ENCODE peak calls at places on chromosomes 16 and 17, in seven cellular contexts. One of them, this sample, is unnamed.

GRCh38 chr16:74101390-74101789 is 195.2 kb upstream of the PSMD7 start:
- DNase-seq in ovary: no peak
- DNase-seq in uterus: no peak
- DNase-seq in GM23248: no peak
- DNase-seq in caudate nucleus: no peak
- DNase-seq in WERI-Rb-1: no peak
- DNase-seq in GM23338: no peak
- DNase-seq in this sample: no peak

GRCh38 chr16:78606572-78606971 is 507.1 kb downstream of the WWOX start:
- DNase-seq in caudate nucleus: no peak
- DNase-seq in uterus: no peak
- DNase-seq in WERI-Rb-1: no peak
- DNase-seq in GM23248: no peak
- DNase-seq in GM23338: peak
- DNase-seq in ovary: no peak
- DNase-seq in this sample: no peak

GRCh38 chr16:82379601-82380000 is 209.6 kb upstream of the MPHOSPH6 start:
- DNase-seq in GM23338: no peak
- DNase-seq in GM23248: no peak
- DNase-seq in ovary: no peak
- DNase-seq in caudate nucleus: no peak
- DNase-seq in uterus: no peak
- DNase-seq in WERI-Rb-1: peak
- DNase-seq in this sample: no peak

GRCh38 chr16:79334127-79334526 is 266.4 kb downstream of the MAF start:
- DNase-seq in GM23338: peak
- DNase-seq in GM23248: no peak
- DNase-seq in WERI-Rb-1: peak
- DNase-seq in caudate nucleus: no peak
- DNase-seq in ovary: no peak
- DNase-seq in uterus: no peak
- DNase-seq in this sample: peak

GRCh38 chr16:57781741-57782606 is 20.3 kb downstream of the KIFC3 start:
- DNase-seq in uterus: no peak
- DNase-seq in ovary: no peak
- DNase-seq in GM23248: peak
- DNase-seq in GM23338: no peak
- DNase-seq in WERI-Rb-1: no peak
- DNase-seq in caudate nucleus: no peak
- DNase-seq in this sample: no peak

GRCh38 chr17:37774508-37774907 is 29.6 kb upstream of the HNF1B start:
- DNase-seq in ovary: no peak
- DNase-seq in WERI-Rb-1: no peak
- DNase-seq in caudate nucleus: no peak
- DNase-seq in GM23248: no peak
- DNase-seq in GM23338: no peak
- DNase-seq in uterus: no peak
- DNase-seq in this sample: no peak

GRCh38 chr16:83356266-83356665 is 451.5 kb upstream of the HSBP1 start:
- DNase-seq in caudate nucleus: no peak
- DNase-seq in uterus: no peak
- DNase-seq in GM23248: peak
- DNase-seq in GM23338: peak
- DNase-seq in WERI-Rb-1: peak
- DNase-seq in ovary: no peak
- DNase-seq in this sample: peak

GRCh38 chr16:81457326-81458133 is 12.9 kb downstream of the CMIP start:
- DNase-seq in GM23338: no peak
- DNase-seq in ovary: no peak
- DNase-seq in WERI-Rb-1: no peak
- DNase-seq in uterus: no peak
- DNase-seq in caudate nucleus: no peak
- DNase-seq in GM23248: peak
- DNase-seq in this sample: peak

GRCh38 chr16:6149031-6149430 is 1051.4 kb upstream of the EEF2KMT start:
- DNase-seq in GM23248: no peak
- DNase-seq in uterus: no peak
- DNase-seq in caudate nucleus: no peak
- DNase-seq in GM23338: no peak
- DNase-seq in WERI-Rb-1: no peak
- DNase-seq in ovary: no peak
- DNase-seq in this sample: no peak

GRCh38 chr16:80954985-80955384 is 51.7 kb downstream of the CMC2 start:
- DNase-seq in WERI-Rb-1: no peak
- DNase-seq in ovary: no peak
- DNase-seq in uterus: no peak
- DNase-seq in GM23338: no peak
- DNase-seq in caudate nucleus: no peak
- DNase-seq in GM23248: no peak
- DNase-seq in this sample: no peak

GRCh38 chr17:42076797-42077559 is 21.3 kb downstream of the ZNF385C start:
- DNase-seq in caudate nucleus: no peak
- DNase-seq in GM23248: no peak
- DNase-seq in uterus: no peak
- DNase-seq in GM23338: no peak
- DNase-seq in ovary: no peak
- DNase-seq in WERI-Rb-1: no peak
- DNase-seq in this sample: no peak

GRCh38 chr16:35689764-35690163 is 2230.4 kb downstream of the TP53TG3F start:
- DNase-seq in GM23338: no peak
- DNase-seq in caudate nucleus: no peak
- DNase-seq in GM23248: no peak
- DNase-seq in ovary: no peak
- DNase-seq in WERI-Rb-1: no peak
- DNase-seq in uterus: no peak
- DNase-seq in this sample: no peak

GRCh38 chr17:47254403-47254943 is 846 bp downstream of the ITGB3 start:
- DNase-seq in GM23248: peak
- DNase-seq in caudate nucleus: no peak
- DNase-seq in uterus: no peak
- DNase-seq in ovary: no peak
- DNase-seq in GM23338: peak
- DNase-seq in WERI-Rb-1: no peak
- DNase-seq in this sample: peak

GRCh38 chr16:35631261-35631945 is 2172.0 kb downstream of the TP53TG3F start:
- DNase-seq in GM23338: no peak
- DNase-seq in ovary: no peak
- DNase-seq in WERI-Rb-1: no peak
- DNase-seq in GM23248: no peak
- DNase-seq in caudate nucleus: no peak
- DNase-seq in uterus: no peak
- DNase-seq in this sample: no peak

GRCh38 chr16:84818133-84818532 is 1.7 kb upstream of the CRISPLD2 start:
- DNase-seq in WERI-Rb-1: no peak
- DNase-seq in GM23338: no peak
- DNase-seq in uterus: no peak
- DNase-seq in caudate nucleus: no peak
- DNase-seq in GM23248: no peak
- DNase-seq in ovary: peak
- DNase-seq in this sample: no peak

GRCh38 chr17:42163113-42163512 is 8.3 kb upstream of the RAB5C start:
- DNase-seq in caudate nucleus: no peak
- DNase-seq in GM23248: no peak
- DNase-seq in ovary: no peak
- DNase-seq in GM23338: peak
- DNase-seq in uterus: no peak
- DNase-seq in WERI-Rb-1: peak
- DNase-seq in this sample: peak

GRCh38 chr16:52569296-52569695 is 22.4 kb upstream of the TOX3 start:
- DNase-seq in GM23248: no peak
- DNase-seq in GM23338: no peak
- DNase-seq in caudate nucleus: no peak
- DNase-seq in ovary: no peak
- DNase-seq in WERI-Rb-1: no peak
- DNase-seq in uterus: no peak
- DNase-seq in this sample: no peak

GRCh38 chr17:6710317-6710716 is 2.9 kb downstream of the SLC13A5 start:
- DNase-seq in GM23338: no peak
- DNase-seq in GM23248: no peak
- DNase-seq in uterus: no peak
- DNase-seq in caudate nucleus: no peak
- DNase-seq in WERI-Rb-1: no peak
- DNase-seq in ovary: no peak
- DNase-seq in this sample: peak

GRCh38 chr16:30065943-30066881 is 652 bp downstream of the ALDOA start:
- DNase-seq in uterus: no peak
- DNase-seq in WERI-Rb-1: peak
- DNase-seq in GM23338: peak
- DNase-seq in ovary: no peak
- DNase-seq in GM23248: peak
- DNase-seq in caudate nucleus: no peak
- DNase-seq in this sample: no peak

GRCh38 chr17:1783834-1784611 is 22.2 kb downstream of the SERPINF1 start:
- DNase-seq in GM23248: peak
- DNase-seq in caudate nucleus: no peak
- DNase-seq in GM23338: peak
- DNase-seq in ovary: peak
- DNase-seq in WERI-Rb-1: no peak
- DNase-seq in uterus: peak
- DNase-seq in this sample: peak

GRCh38 chr17:57534863-57535651 is 210.0 kb downstream of the CCDC182 start:
- DNase-seq in GM23338: no peak
- DNase-seq in GM23248: no peak
- DNase-seq in uterus: no peak
- DNase-seq in WERI-Rb-1: peak
- DNase-seq in ovary: peak
- DNase-seq in caudate nucleus: no peak
- DNase-seq in this sample: no peak

GRCh38 chr16:56861092-56861610 is 3.9 kb upstream of the SLC12A3 start:
- DNase-seq in ovary: no peak
- DNase-seq in caudate nucleus: no peak
- DNase-seq in GM23338: no peak
- DNase-seq in uterus: no peak
- DNase-seq in GM23248: no peak
- DNase-seq in WERI-Rb-1: peak
- DNase-seq in this sample: peak

GRCh38 chr16:56662357-56663354 is 4.9 kb downstream of the MT1F start:
- DNase-seq in GM23248: no peak
- DNase-seq in uterus: no peak
- DNase-seq in ovary: no peak
- DNase-seq in GM23338: peak
- DNase-seq in caudate nucleus: no peak
- DNase-seq in WERI-Rb-1: no peak
- DNase-seq in this sample: peak

GRCh38 chr17:3978421-3979275 is 14.4 kb upstream of the ATP2A3 start:
- DNase-seq in WERI-Rb-1: no peak
- DNase-seq in GM23338: no peak
- DNase-seq in GM23248: no peak
- DNase-seq in caudate nucleus: no peak
- DNase-seq in ovary: no peak
- DNase-seq in uterus: no peak
- DNase-seq in this sample: no peak

GRCh38 chr16:19297454-19297853 is 11.9 kb downstream of the CLEC19A start:
- DNase-seq in GM23338: no peak
- DNase-seq in ovary: no peak
- DNase-seq in WERI-Rb-1: no peak
- DNase-seq in uterus: no peak
- DNase-seq in GM23248: no peak
- DNase-seq in caudate nucleus: no peak
- DNase-seq in this sample: no peak

GRCh38 chr17:12406623-12407228 is 259.0 kb upstream of the MYOCD start:
- DNase-seq in GM23338: no peak
- DNase-seq in ovary: no peak
- DNase-seq in caudate nucleus: no peak
- DNase-seq in WERI-Rb-1: no peak
- DNase-seq in uterus: no peak
- DNase-seq in GM23248: peak
- DNase-seq in this sample: peak

GRCh38 chr16:21643787-21644186 is 8.6 kb downstream of the IGSF6 start:
- DNase-seq in GM23248: no peak
- DNase-seq in caudate nucleus: no peak
- DNase-seq in GM23338: no peak
- DNase-seq in uterus: no peak
- DNase-seq in WERI-Rb-1: no peak
- DNase-seq in ovary: no peak
- DNase-seq in this sample: no peak
- H3K27ac ChIP-seq in GM23248: no peak
- H3K27ac ChIP-seq in caudate nucleus: no peak
- H3K27ac ChIP-seq in GM23338: no peak
- H3K27ac ChIP-seq in uterus: no peak
- H3K27ac ChIP-seq in WERI-Rb-1: no peak
- H3K27ac ChIP-seq in ovary: no peak
- H3K27ac ChIP-seq in this sample: no peak

GRCh38 chr17:15740570-15741120 is 8.6 kb downstream of the TBC1D26 start:
- DNase-seq in GM23338: no peak
- DNase-seq in ovary: no peak
- DNase-seq in uterus: no peak
- DNase-seq in caudate nucleus: no peak
- DNase-seq in WERI-Rb-1: no peak
- DNase-seq in GM23248: no peak
- DNase-seq in this sample: peak

GRCh38 chr17:15742051-15742795 is 10.1 kb downstream of the TBC1D26 start:
- DNase-seq in ovary: no peak
- DNase-seq in GM23338: no peak
- DNase-seq in GM23248: no peak
- DNase-seq in uterus: no peak
- DNase-seq in caudate nucleus: no peak
- DNase-seq in WERI-Rb-1: no peak
- DNase-seq in this sample: peak

GRCh38 chr17:15741624-15742023 is 9.5 kb downstream of the TBC1D26 start:
- DNase-seq in ovary: no peak
- DNase-seq in GM23338: no peak
- DNase-seq in caudate nucleus: no peak
- DNase-seq in uterus: no peak
- DNase-seq in GM23248: no peak
- DNase-seq in WERI-Rb-1: no peak
- DNase-seq in this sample: no peak

GRCh38 chr17:15742921-15743320 is 10.8 kb downstream of the TBC1D26 start:
- DNase-seq in WERI-Rb-1: no peak
- DNase-seq in caudate nucleus: no peak
- DNase-seq in GM23338: no peak
- DNase-seq in uterus: no peak
- DNase-seq in GM23248: no peak
- DNase-seq in ovary: no peak
- DNase-seq in this sample: no peak

GRCh38 chr17:15738066-15738465 is 6.0 kb downstream of the TBC1D26 start:
- DNase-seq in WERI-Rb-1: no peak
- DNase-seq in uterus: no peak
- DNase-seq in caudate nucleus: no peak
- DNase-seq in GM23338: no peak
- DNase-seq in GM23248: no peak
- DNase-seq in ovary: no peak
- DNase-seq in this sample: no peak
- H3K27ac ChIP-seq in WERI-Rb-1: no peak
- H3K27ac ChIP-seq in uterus: no peak
- H3K27ac ChIP-seq in caudate nucleus: no peak
- H3K27ac ChIP-seq in GM23338: no peak
- H3K27ac ChIP-seq in GM23248: no peak
- H3K27ac ChIP-seq in ovary: no peak
- H3K27ac ChIP-seq in this sample: no peak

GRCh38 chr17:8387914-8388651 is 5.1 kb upstream of the RPL26 start:
- DNase-seq in WERI-Rb-1: no peak
- DNase-seq in GM23248: no peak
- DNase-seq in ovary: no peak
- DNase-seq in uterus: no peak
- DNase-seq in caudate nucleus: no peak
- DNase-seq in GM23338: no peak
- DNase-seq in this sample: no peak
- H3K27ac ChIP-seq in WERI-Rb-1: no peak
- H3K27ac ChIP-seq in GM23248: no peak
- H3K27ac ChIP-seq in ovary: no peak
- H3K27ac ChIP-seq in uterus: no peak
- H3K27ac ChIP-seq in caudate nucleus: no peak
- H3K27ac ChIP-seq in GM23338: no peak
- H3K27ac ChIP-seq in this sample: no peak

GRCh38 chr17:50906443-50906842 is 40.3 kb upstream of the TOB1 start:
- DNase-seq in caudate nucleus: no peak
- DNase-seq in GM23338: no peak
- DNase-seq in GM23248: no peak
- DNase-seq in WERI-Rb-1: no peak
- DNase-seq in ovary: no peak
- DNase-seq in uterus: no peak
- DNase-seq in this sample: peak
- H3K27ac ChIP-seq in caudate nucleus: no peak
- H3K27ac ChIP-seq in GM23338: no peak
- H3K27ac ChIP-seq in GM23248: no peak
- H3K27ac ChIP-seq in WERI-Rb-1: peak
- H3K27ac ChIP-seq in ovary: no peak
- H3K27ac ChIP-seq in uterus: no peak
- H3K27ac ChIP-seq in this sample: no peak

This sample was measured in endodermal cell.